ENCODE peak calls at places on chromosomes 4 and X, in five cellular contexts. Q, M, U, E and R are unnamed samples.

GRCh38 chr4:137393043-137393442 is 139.3 kb downstream of the PCDH18 start:
- DNase-seq in Q (peak; percentile 56), M (no peak), E (no peak), U (no peak), R (peak; percentile 61)

GRCh38 chrX:22313757-22314156 is 41.0 kb downstream of the CBLL2 start:
- DNase-seq in M (peak; percentile 10), Q (no peak), E (no peak), U (no peak), R (no peak)

GRCh38 chrX:2492536-2493218 is 8.1 kb downstream of the DHRSX start:
- DNase-seq in E (no peak), U (no peak), Q (no peak), M (no peak), R (no peak)

GRCh38 chrX:110081740-110082139 is 78.8 kb downstream of the TMEM164 start:
- DNase-seq in U (no peak), M (no peak), E (no peak), Q (peak; percentile 61), R (no peak)

GRCh38 chr4:153535735-153536494 is 69.8 kb downstream of the TMEM131L start:
- DNase-seq in M (peak; percentile 68), U (peak; percentile 45), Q (no peak), E (no peak), R (no peak)

GRCh38 chr4:153079824-153080486 is 124.3 kb upstream of the TRIM2 start:
- DNase-seq in Q (no peak), M (no peak), U (no peak), E (no peak), R (no peak)

GRCh38 chrX:790780-791360 is 160.3 kb downstream of the SHOX start:
- DNase-seq in M (peak; percentile 19), E (no peak), U (no peak), Q (no peak), R (no peak)

GRCh38 chrX:51568586-51568985 is 50.1 kb downstream of the CENPVL3 start:
- DNase-seq in M (no peak), U (peak; percentile 57), E (no peak), Q (peak; percentile 57), R (no peak)